ENCODE peak calls at places on chromosomes 4 and X, in eight cellular contexts. One of them, this sample, is unnamed.

GRCh38 chrX:10327651-10328050 is 170.9 kb downstream of the CLCN4 start:
- DNase-seq in A549: peak
- DNase-seq in psoas muscle: no peak
- DNase-seq in tibial nerve: no peak
- DNase-seq in hepatocyte: no peak
- DNase-seq in MCF 10A: peak
- DNase-seq in thyroid gland: no peak
- DNase-seq in breast epithelium: no peak
- DNase-seq in this sample: no peak

GRCh38 chrX:41589634-41590270 is 99.0 kb upstream of the GPR34 start:
- DNase-seq in psoas muscle: no peak
- DNase-seq in MCF 10A: no peak
- DNase-seq in breast epithelium: no peak
- DNase-seq in A549: peak
- DNase-seq in thyroid gland: no peak
- DNase-seq in hepatocyte: peak
- DNase-seq in tibial nerve: no peak
- DNase-seq in this sample: no peak

GRCh38 chr4:168856312-168856711 is 153.7 kb downstream of the CBR4 start:
- DNase-seq in thyroid gland: no peak
- DNase-seq in psoas muscle: no peak
- DNase-seq in MCF 10A: peak
- DNase-seq in tibial nerve: no peak
- DNase-seq in breast epithelium: no peak
- DNase-seq in hepatocyte: no peak
- DNase-seq in A549: no peak
- DNase-seq in this sample: no peak

GRCh38 chr4:155106629-155107028 is 101.8 kb upstream of the NPY2R start:
- DNase-seq in breast epithelium: no peak
- DNase-seq in A549: no peak
- DNase-seq in MCF 10A: no peak
- DNase-seq in psoas muscle: no peak
- DNase-seq in thyroid gland: no peak
- DNase-seq in hepatocyte: no peak
- DNase-seq in tibial nerve: no peak
- DNase-seq in this sample: no peak

GRCh38 chr4:156103306-156103705 is 149.6 kb upstream of the CTSO start:
- DNase-seq in MCF 10A: no peak
- DNase-seq in thyroid gland: no peak
- DNase-seq in psoas muscle: no peak
- DNase-seq in hepatocyte: no peak
- DNase-seq in A549: no peak
- DNase-seq in tibial nerve: no peak
- DNase-seq in breast epithelium: no peak
- DNase-seq in this sample: no peak

GRCh38 chrX:70470850-70471289 is 26.2 kb downstream of the DLG3 start:
- DNase-seq in psoas muscle: no peak
- DNase-seq in tibial nerve: no peak
- DNase-seq in hepatocyte: no peak
- DNase-seq in MCF 10A: no peak
- DNase-seq in breast epithelium: no peak
- DNase-seq in thyroid gland: no peak
- DNase-seq in A549: no peak
- DNase-seq in this sample: no peak

GRCh38 chr4:20326460-20326859 is 74.8 kb downstream of the SLIT2 start:
- DNase-seq in psoas muscle: no peak
- DNase-seq in thyroid gland: no peak
- DNase-seq in breast epithelium: no peak
- DNase-seq in hepatocyte: no peak
- DNase-seq in MCF 10A: no peak
- DNase-seq in tibial nerve: no peak
- DNase-seq in A549: no peak
- DNase-seq in this sample: no peak

GRCh38 chrX:85765651-85766050 is 281.7 kb downstream of the CHM start:
- DNase-seq in hepatocyte: no peak
- DNase-seq in A549: no peak
- DNase-seq in psoas muscle: no peak
- DNase-seq in thyroid gland: no peak
- DNase-seq in tibial nerve: no peak
- DNase-seq in MCF 10A: no peak
- DNase-seq in breast epithelium: no peak
- DNase-seq in this sample: no peak

GRCh38 chr4:2767705-2768074 is 11.6 kb upstream of the TNIP2 start:
- DNase-seq in tibial nerve: peak
- DNase-seq in breast epithelium: no peak
- DNase-seq in hepatocyte: no peak
- DNase-seq in A549: no peak
- DNase-seq in thyroid gland: no peak
- DNase-seq in MCF 10A: no peak
- DNase-seq in psoas muscle: no peak
- DNase-seq in this sample: no peak

GRCh38 chr4:2272828-2273120 is 10.9 kb upstream of the MXD4 start:
- DNase-seq in thyroid gland: no peak
- DNase-seq in tibial nerve: no peak
- DNase-seq in hepatocyte: no peak
- DNase-seq in psoas muscle: no peak
- DNase-seq in breast epithelium: no peak
- DNase-seq in MCF 10A: no peak
- DNase-seq in A549: no peak
- DNase-seq in this sample: no peak

GRCh38 chr4:16801356-16801755 is 97.1 kb downstream of the LDB2 start:
- DNase-seq in breast epithelium: no peak
- DNase-seq in psoas muscle: no peak
- DNase-seq in thyroid gland: no peak
- DNase-seq in MCF 10A: no peak
- DNase-seq in tibial nerve: no peak
- DNase-seq in A549: no peak
- DNase-seq in hepatocyte: no peak
- DNase-seq in this sample: no peak

GRCh38 chr4:45100936-45101818 is 374.8 kb upstream of the GNPDA2 start:
- DNase-seq in thyroid gland: no peak
- DNase-seq in hepatocyte: peak
- DNase-seq in breast epithelium: no peak
- DNase-seq in tibial nerve: no peak
- DNase-seq in MCF 10A: peak
- DNase-seq in A549: no peak
- DNase-seq in psoas muscle: no peak
- DNase-seq in this sample: no peak

GRCh38 chr4:100882661-100883060 is 364.8 kb upstream of the EMCN start:
- DNase-seq in breast epithelium: no peak
- DNase-seq in thyroid gland: no peak
- DNase-seq in hepatocyte: no peak
- DNase-seq in A549: no peak
- DNase-seq in MCF 10A: no peak
- DNase-seq in psoas muscle: no peak
- DNase-seq in tibial nerve: no peak
- DNase-seq in this sample: no peak

GRCh38 chr4:87073570-87074470 is 139.0 kb downstream of the AFF1 start:
- DNase-seq in hepatocyte: no peak
- DNase-seq in breast epithelium: no peak
- DNase-seq in psoas muscle: no peak
- DNase-seq in A549: no peak
- DNase-seq in thyroid gland: no peak
- DNase-seq in MCF 10A: no peak
- DNase-seq in tibial nerve: no peak
- DNase-seq in this sample: peak

GRCh38 chr4:164304240-164304639 is 449.7 kb upstream of the SMIM31 start:
- DNase-seq in MCF 10A: peak
- DNase-seq in breast epithelium: no peak
- DNase-seq in hepatocyte: no peak
- DNase-seq in tibial nerve: no peak
- DNase-seq in psoas muscle: no peak
- DNase-seq in A549: no peak
- DNase-seq in thyroid gland: no peak
- DNase-seq in this sample: no peak

GRCh38 chr4:6732441-6733357 is 16.7 kb downstream of the BLOC1S4 start:
- DNase-seq in breast epithelium: peak
- DNase-seq in thyroid gland: peak
- DNase-seq in MCF 10A: peak
- DNase-seq in psoas muscle: peak
- DNase-seq in tibial nerve: peak
- DNase-seq in hepatocyte: peak
- DNase-seq in A549: peak
- DNase-seq in this sample: peak

GRCh38 chrX:119784747-119785446 is 6.5 kb downstream of the RPL39 start:
- DNase-seq in psoas muscle: no peak
- DNase-seq in A549: peak
- DNase-seq in hepatocyte: no peak
- DNase-seq in breast epithelium: no peak
- DNase-seq in MCF 10A: peak
- DNase-seq in tibial nerve: no peak
- DNase-seq in thyroid gland: no peak
- DNase-seq in this sample: peak

DNA sequence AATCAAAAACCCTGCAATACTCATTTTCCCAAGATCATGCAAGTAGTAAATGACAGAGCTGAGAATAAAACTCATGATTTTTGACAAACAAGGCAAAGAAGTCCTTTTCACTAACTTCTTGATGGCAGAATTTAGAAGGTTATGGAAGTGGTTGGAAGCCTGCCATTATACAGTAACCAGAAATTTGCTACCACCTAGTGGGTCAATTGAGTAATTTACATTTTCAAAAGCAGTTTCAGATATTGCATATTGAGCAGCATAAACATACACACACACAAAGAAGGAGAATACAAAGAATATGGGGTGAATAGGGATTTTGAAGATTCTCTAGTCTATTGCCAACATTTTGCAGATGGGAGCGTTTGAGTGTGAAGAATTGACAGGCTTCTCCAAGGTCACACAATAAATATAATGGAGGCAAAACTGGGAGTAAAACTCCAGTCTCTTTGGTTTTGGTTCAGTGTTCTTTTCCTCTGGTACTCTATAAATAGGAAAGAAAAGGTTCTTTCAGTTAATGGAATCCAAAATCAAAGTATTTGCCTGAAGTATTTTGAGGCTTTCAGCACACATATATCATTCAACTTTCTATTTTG is 70.2 kb downstream of the GC start:
- DNase-seq in psoas muscle: no peak
- DNase-seq in A549: no peak
- DNase-seq in breast epithelium: no peak
- DNase-seq in hepatocyte: peak
- DNase-seq in tibial nerve: no peak
- DNase-seq in thyroid gland: no peak
- DNase-seq in MCF 10A: peak
- DNase-seq in this sample: no peak
- TF ChIP-seq CTCF in psoas muscle: peak
- TF ChIP-seq CTCF in A549: peak
- TF ChIP-seq CTCF in breast epithelium: peak
- TF ChIP-seq CTCF in hepatocyte: peak
- TF ChIP-seq CTCF in tibial nerve: peak
- TF ChIP-seq CTCF in thyroid gland: peak
- TF ChIP-seq CTCF in MCF 10A: peak
- TF ChIP-seq CTCF in this sample: peak

GRCh38 chrX:50920132-50920531 is 9.6 kb downstream of the BMP15 start:
- DNase-seq in A549: no peak
- DNase-seq in psoas muscle: no peak
- DNase-seq in breast epithelium: no peak
- DNase-seq in tibial nerve: no peak
- DNase-seq in hepatocyte: peak
- DNase-seq in thyroid gland: no peak
- DNase-seq in MCF 10A: peak
- DNase-seq in this sample: no peak
- TF ChIP-seq CTCF in A549: peak
- TF ChIP-seq CTCF in psoas muscle: peak
- TF ChIP-seq CTCF in breast epithelium: no peak
- TF ChIP-seq CTCF in tibial nerve: no peak
- TF ChIP-seq CTCF in hepatocyte: peak
- TF ChIP-seq CTCF in thyroid gland: no peak
- TF ChIP-seq CTCF in MCF 10A: peak
- TF ChIP-seq CTCF in this sample: no peak

DNA sequence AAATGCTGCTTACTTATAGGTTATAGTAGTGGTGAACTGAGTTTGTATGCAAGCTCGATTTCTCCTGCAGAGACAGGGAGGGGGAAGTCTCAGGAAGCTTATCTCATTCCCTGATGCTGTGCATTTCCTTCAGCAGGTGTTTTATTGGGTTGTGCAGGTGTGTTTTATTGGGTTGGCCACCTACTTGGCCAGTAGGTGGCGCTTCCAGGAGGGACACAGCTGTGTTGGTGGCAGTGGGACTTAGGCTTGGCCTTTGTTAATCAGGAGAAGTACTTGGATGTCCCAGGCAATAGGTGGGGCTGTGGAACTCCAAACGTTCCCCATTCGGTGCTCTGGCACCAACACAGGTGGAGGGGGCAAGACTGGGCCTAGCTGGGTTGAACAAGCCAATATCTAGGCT is 196.0 kb upstream of the DCAF8L1 start:
- DNase-seq in hepatocyte: peak
- DNase-seq in A549: no peak
- DNase-seq in MCF 10A: peak
- DNase-seq in psoas muscle: no peak
- DNase-seq in thyroid gland: no peak
- DNase-seq in tibial nerve: no peak
- DNase-seq in breast epithelium: no peak
- DNase-seq in this sample: no peak
- TF ChIP-seq CTCF in hepatocyte: peak
- TF ChIP-seq CTCF in A549: no peak
- TF ChIP-seq CTCF in MCF 10A: peak
- TF ChIP-seq CTCF in psoas muscle: peak
- TF ChIP-seq CTCF in thyroid gland: no peak
- TF ChIP-seq CTCF in tibial nerve: no peak
- TF ChIP-seq CTCF in breast epithelium: no peak
- TF ChIP-seq CTCF in this sample: no peak

GRCh38 chrX:99397879-99398278 is 1012.2 kb downstream of the PCDH19 start:
- DNase-seq in MCF 10A: no peak
- DNase-seq in psoas muscle: no peak
- DNase-seq in tibial nerve: no peak
- DNase-seq in thyroid gland: no peak
- DNase-seq in breast epithelium: no peak
- DNase-seq in hepatocyte: no peak
- DNase-seq in A549: no peak
- DNase-seq in this sample: no peak

GRCh38 chrX:99398578-99398977 is 1011.5 kb downstream of the PCDH19 start:
- DNase-seq in A549: no peak
- DNase-seq in tibial nerve: no peak
- DNase-seq in hepatocyte: no peak
- DNase-seq in MCF 10A: no peak
- DNase-seq in psoas muscle: no peak
- DNase-seq in thyroid gland: no peak
- DNase-seq in breast epithelium: no peak
- DNase-seq in this sample: no peak

GRCh38 chrX:99394450-99394849 is 1015.6 kb downstream of the PCDH19 start:
- DNase-seq in psoas muscle: no peak
- DNase-seq in thyroid gland: no peak
- DNase-seq in hepatocyte: no peak
- DNase-seq in tibial nerve: no peak
- DNase-seq in A549: no peak
- DNase-seq in breast epithelium: no peak
- DNase-seq in MCF 10A: peak
- DNase-seq in this sample: no peak
- TF ChIP-seq CTCF in psoas muscle: no peak
- TF ChIP-seq CTCF in thyroid gland: no peak
- TF ChIP-seq CTCF in hepatocyte: peak
- TF ChIP-seq CTCF in tibial nerve: no peak
- TF ChIP-seq CTCF in A549: no peak
- TF ChIP-seq CTCF in breast epithelium: no peak
- TF ChIP-seq CTCF in MCF 10A: no peak
- TF ChIP-seq CTCF in this sample: no peak

GRCh38 chrX:17242470-17242869 is 132.5 kb upstream of the NHS start:
- DNase-seq in A549: no peak
- DNase-seq in breast epithelium: peak
- DNase-seq in tibial nerve: peak
- DNase-seq in hepatocyte: peak
- DNase-seq in psoas muscle: no peak
- DNase-seq in MCF 10A: peak
- DNase-seq in thyroid gland: peak
- DNase-seq in this sample: peak
- TF ChIP-seq CTCF in A549: peak
- TF ChIP-seq CTCF in breast epithelium: peak
- TF ChIP-seq CTCF in tibial nerve: peak
- TF ChIP-seq CTCF in hepatocyte: peak
- TF ChIP-seq CTCF in psoas muscle: peak
- TF ChIP-seq CTCF in MCF 10A: peak
- TF ChIP-seq CTCF in thyroid gland: peak
- TF ChIP-seq CTCF in this sample: peak

GRCh38 chrX:53678667-53679066 is 7.9 kb downstream of the HUWE1 start:
- DNase-seq in A549: peak
- DNase-seq in MCF 10A: peak
- DNase-seq in hepatocyte: no peak
- DNase-seq in psoas muscle: no peak
- DNase-seq in thyroid gland: no peak
- DNase-seq in breast epithelium: no peak
- DNase-seq in tibial nerve: no peak
- DNase-seq in this sample: no peak
- TF ChIP-seq CTCF in A549: no peak
- TF ChIP-seq CTCF in MCF 10A: no peak
- TF ChIP-seq CTCF in hepatocyte: no peak
- TF ChIP-seq CTCF in psoas muscle: peak
- TF ChIP-seq CTCF in thyroid gland: no peak
- TF ChIP-seq CTCF in breast epithelium: no peak
- TF ChIP-seq CTCF in tibial nerve: no peak
- TF ChIP-seq CTCF in this sample: no peak

This sample was measured in body of pancreas.